ENCODE peak calls at places on chromosome 12, in four cellular contexts. K is HepG2, G is K562, Y is GM12878. W is an unnamed sample.

GRCh38 chr12:91109148-91109564 is 2.1 kb downstream of the LUM start:
- DNase-seq in Y (peak), G (peak), K (peak), W (peak)

GRCh38 chr12:67035121-67035520 is 234.0 kb upstream of the CAND1 start:
- DNase-seq in Y (no peak), K (no peak), G (no peak), W (peak)

GRCh38 chr12:6423267-6424007 is 21.3 kb upstream of the CD27 start:
- DNase-seq in G (peak), Y (no peak), K (peak), W (peak)

GRCh38 chr12:26646571-26646970 is 186.4 kb downstream of the ITPR2 start:
- DNase-seq in Y (no peak), K (no peak), G (no peak), W (no peak)

GRCh38 chr12:103887738-103888137 is 42.5 kb upstream of the HSP90B1 start:
- DNase-seq in G (no peak), K (no peak), Y (no peak), W (no peak)

GRCh38 chr12:25250744-25251730 is at the start of gene KRAS:
- DNase-seq in K (peak), Y (peak), G (peak), W (peak)

GRCh38 chr12:64332938-64333337 is 57.6 kb downstream of the C12orf56 start:
- DNase-seq in Y (no peak), K (no peak), G (no peak), W (no peak)

GRCh38 chr12:6872073-6873048 is 742 bp downstream of the SPSB2 start:
- DNase-seq in G (peak), K (peak), Y (peak), W (peak)

GRCh38 chr12:124497658-124498057 is 69.8 kb downstream of the NCOR2 start:
- DNase-seq in K (no peak), Y (no peak), G (no peak), W (no peak)

GRCh38 chr12:2959508-2960431 is 573 bp downstream of the TEAD4 start:
- DNase-seq in Y (no peak), K (peak), G (peak), W (peak)

GRCh38 chr12:7108042-7108927 is 729 bp downstream of the C1RL start:
- DNase-seq in G (peak), Y (peak), K (peak), W (peak)

GRCh38 chr12:27732281-27732680 is 21.6 kb downstream of the MRPS35 start:
- DNase-seq in K (peak), Y (no peak), G (no peak), W (peak)

GRCh38 chr12:60394680-60395079 is 798.9 kb downstream of the SLC16A7 start:
- DNase-seq in Y (no peak), K (no peak), G (no peak), W (no peak)

GRCh38 chr12:62671321-62671720 is 204.7 kb downstream of the MON2 start:
- DNase-seq in K (no peak), G (no peak), Y (no peak), W (no peak)

GRCh38 chr12:561908-562593 is 101.2 kb downstream of the NINJ2 start:
- DNase-seq in Y (no peak), G (peak), K (no peak), W (no peak)

GRCh38 chr12:130183585-130184370 is 21.5 kb downstream of the FZD10 start:
- DNase-seq in K (no peak), G (no peak), Y (no peak), W (no peak)

GRCh38 chr12:89648211-89648930 is 60.3 kb downstream of the ATP2B1 start:
- DNase-seq in G (peak), K (peak), Y (no peak), W (peak)

GRCh38 chr12:7078163-7078562 is 14.1 kb downstream of the C1R start:
- DNase-seq in Y (no peak), G (no peak), K (no peak), W (no peak)

GRCh38 chr12:18165422-18165871 is 75.5 kb upstream of the RERGL start:
- DNase-seq in Y (peak), K (no peak), G (no peak), W (no peak)

GRCh38 chr12:113891167-113891692 is 74.9 kb downstream of the RBM19 start:
- DNase-seq in Y (no peak), G (no peak), K (no peak), W (no peak)

GRCh38 chr12:85350356-85350755 is 70.3 kb downstream of the ALX1 start:
- DNase-seq in Y (no peak), G (no peak), K (no peak), W (no peak)

GRCh38 chr12:12561305-12562015 is 1.2 kb downstream of the DUSP16 start:
- DNase-seq in K (peak), Y (no peak), G (no peak), W (peak)

GRCh38 chr12:41919526-41920305 is 225.0 kb downstream of the GXYLT1 start:
- DNase-seq in K (no peak), G (no peak), Y (no peak), W (no peak)

GRCh38 chr12:113740699-113741098 is 225.4 kb downstream of the RBM19 start:
- DNase-seq in G (peak), Y (no peak), K (no peak), W (no peak)

GRCh38 chr12:72271741-72272661 is at the start of gene TRHDE:
- DNase-seq in Y (no peak), K (no peak), G (no peak), W (peak)

GRCh38 chr12:29314421-29314820 is 66.6 kb downstream of the ERGIC2 start:
- DNase-seq in Y (no peak), K (no peak), G (no peak), W (no peak)

GRCh38 chr12:67663121-67663520 is 14.6 kb downstream of the DYRK2 start:
- DNase-seq in G (no peak), Y (no peak), K (no peak), W (no peak)

GRCh38 chr12:19547258-19547657 is 108.0 kb downstream of the AEBP2 start:
- DNase-seq in K (no peak), G (no peak), Y (no peak), W (no peak)

GRCh38 chr12:102816816-102817434 is 100.1 kb downstream of the PAH start:
- DNase-seq in G (peak), Y (no peak), K (peak), W (no peak)

GRCh38 chr12:50351120-50352043 is 45.0 kb downstream of the FAM186A start:
- DNase-seq in G (peak), Y (no peak), K (peak), W (no peak)

GRCh38 chr12:52074006-52074405 is 4.2 kb downstream of the ATG101 start:
- DNase-seq in G (no peak), K (no peak), Y (peak), W (no peak)

GRCh38 chr12:131091976-131092691 is 138.4 kb downstream of the ADGRD1 start:
- DNase-seq in Y (peak), K (no peak), G (no peak), W (peak)

GRCh38 chr12:68310370-68310769 is 21.8 kb downstream of the MDM1 start:
- DNase-seq in K (no peak), Y (no peak), G (no peak), W (no peak)

GRCh38 chr12:1947081-1947480 is 28.6 kb upstream of the CACNA2D4 start:
- DNase-seq in K (no peak), G (no peak), Y (no peak), W (no peak)

GRCh38 chr12:125185740-125186470 is 120.7 kb downstream of the AACS start:
- DNase-seq in G (peak), Y (no peak), K (peak), W (peak)

GRCh38 chr12:89085421-89085820 is 266.9 kb downstream of the DUSP6 start:
- DNase-seq in G (no peak), Y (no peak), K (no peak), W (no peak)

GRCh38 chr12:85664429-85664828 is 171.8 kb downstream of the RASSF9 start:
- DNase-seq in K (no peak), Y (no peak), G (no peak), W (no peak)

GRCh38 chr12:2998789-2999264 is 39.6 kb downstream of the TEAD4 start:
- DNase-seq in G (peak), K (no peak), Y (no peak), W (peak)

GRCh38 chr12:10861366-10861765 is 12.1 kb upstream of the PRR4 start:
- DNase-seq in Y (no peak), K (no peak), G (no peak), W (no peak)
- TF ChIP-seq SP1 in Y (no peak), K (no peak), G (no peak), W (no peak)

GRCh38 chr12:93714382-93714781 is 37.2 kb downstream of the CRADD start:
- DNase-seq in Y (no peak), K (no peak), G (no peak), W (no peak)
- TF ChIP-seq CREM in Y (no peak), K (no peak), G (no peak), W (no peak)

GRCh38 chr12:57031228-57031670 is 14.9 kb upstream of the TAC3 start:
- DNase-seq in Y (no peak), K (peak), G (no peak), W (no peak)

GRCh38 chr12:57033428-57033827 is 16.5 kb downstream of the MYO1A start:
- DNase-seq in Y (no peak), K (no peak), G (no peak), W (no peak)

GRCh38 chr12:57027011-57027804 is 10.9 kb upstream of the TAC3 start:
- DNase-seq in G (peak), Y (no peak), K (no peak), W (no peak)

GRCh38 chr12:57027805-57028153 is 11.4 kb upstream of the TAC3 start:
- DNase-seq in K (no peak), G (peak), Y (no peak), W (no peak)

DNA sequence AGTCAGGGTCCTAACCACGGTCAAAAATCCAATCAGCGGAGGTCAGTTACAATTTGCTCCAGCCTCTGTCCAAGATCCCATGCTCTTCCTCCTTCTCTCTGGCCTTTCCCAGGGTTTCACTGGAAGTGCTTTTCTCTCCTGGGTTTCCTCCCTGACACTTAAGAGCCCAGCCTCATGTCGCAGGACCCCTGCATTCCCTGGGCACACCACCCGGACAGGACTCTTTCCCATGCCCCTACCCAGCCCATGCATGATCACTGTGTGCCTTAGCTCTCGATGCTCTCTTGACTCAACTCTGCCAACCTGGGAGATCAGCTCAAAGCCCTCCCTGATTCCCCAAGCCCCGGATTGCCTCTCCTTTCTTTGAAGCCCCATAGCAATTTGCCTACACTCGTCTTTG is 15.5 kb upstream of the TAC3 start:
- DNase-seq in K (no peak), Y (no peak), G (no peak), W (no peak)
- TF ChIP-seq SP1 in K (no peak), Y (no peak), G (no peak), W (no peak)

DNA sequence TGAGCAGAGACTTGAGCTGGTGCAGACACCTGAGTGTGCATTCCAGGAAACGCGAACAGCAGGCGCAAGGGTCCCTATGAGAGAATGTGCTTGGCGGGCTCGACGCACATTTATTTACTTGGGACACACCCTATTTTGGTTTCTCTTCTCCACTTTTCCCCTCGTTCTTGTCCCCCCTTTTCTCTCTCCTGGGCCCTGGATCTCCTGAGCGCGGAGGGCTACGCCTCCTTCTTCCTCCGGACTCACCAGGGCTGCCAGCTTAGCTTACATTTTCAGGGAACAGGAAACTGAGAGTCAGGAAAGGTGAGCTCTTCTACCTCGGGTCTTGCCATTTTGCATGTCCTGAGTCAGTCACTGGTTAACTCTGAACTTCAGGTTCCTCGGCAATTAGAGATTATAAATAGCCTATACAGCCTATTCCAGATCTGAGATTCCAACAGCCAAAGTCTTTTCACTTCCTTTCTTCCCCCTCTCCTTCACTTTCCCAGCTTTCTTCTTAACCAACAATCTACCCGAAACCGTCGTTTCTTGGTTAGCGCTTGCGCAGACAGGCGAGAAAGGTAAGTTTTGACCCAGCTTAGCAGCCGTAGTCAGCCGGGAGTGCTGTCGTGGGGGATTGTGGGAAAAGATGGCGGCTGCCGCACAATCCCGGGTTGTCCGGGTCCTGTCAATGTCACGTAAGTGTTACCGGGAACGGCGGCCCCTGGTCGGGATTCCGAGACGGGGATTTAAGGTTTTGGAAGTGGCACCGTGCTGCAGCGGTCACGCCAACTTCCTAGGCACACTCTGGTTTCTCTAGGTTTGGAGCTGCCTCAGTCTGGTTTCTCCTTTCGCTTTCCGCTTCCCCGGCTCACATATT is at the start of the genes AKAP3 and NDUFA9:
- DNase-seq in K (peak), Y (peak), G (peak), W (peak)
- TF ChIP-seq CREM in K (peak), Y (peak), G (peak), W (peak)

DNA sequence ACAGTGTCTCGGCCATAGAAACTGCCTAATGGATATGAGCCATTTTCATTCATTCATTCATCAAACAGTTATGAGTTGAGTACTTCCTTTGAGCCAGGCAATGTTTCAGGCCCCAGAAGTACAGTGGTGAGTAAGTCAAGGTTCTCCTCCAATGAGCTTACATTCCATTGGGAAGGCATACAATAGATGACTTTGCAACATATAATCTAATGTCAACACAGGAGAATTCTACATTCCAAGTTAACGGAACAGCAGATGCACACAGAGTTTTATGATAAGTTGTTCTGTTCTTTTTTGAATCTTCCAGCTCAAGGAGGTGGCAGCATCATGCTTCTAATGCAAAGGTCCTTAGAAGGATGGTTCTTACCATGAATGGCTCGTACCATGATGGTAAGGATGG is 3.2 kb upstream of the RFC5 start:
- DNase-seq in K (no peak), Y (no peak), G (no peak), W (no peak)
- TF ChIP-seq SP1 in K (no peak), Y (no peak), G (no peak), W (no peak)

GRCh38 chr12:11500222-11500860 is 105.0 kb upstream of the PRB2 start:
- DNase-seq in G (peak), K (peak), Y (no peak), W (peak)
- TF ChIP-seq CREM in G (peak), K (no peak), Y (no peak), W (peak)

GRCh38 chr12:54968181-54968730 is 16.3 kb downstream of the TESPA1 start:
- DNase-seq in Y (no peak), G (no peak), K (no peak), W (no peak)

GRCh38 chr12:54970741-54971140 is 13.8 kb downstream of the TESPA1 start:
- DNase-seq in K (no peak), G (no peak), Y (no peak), W (no peak)

DNA sequence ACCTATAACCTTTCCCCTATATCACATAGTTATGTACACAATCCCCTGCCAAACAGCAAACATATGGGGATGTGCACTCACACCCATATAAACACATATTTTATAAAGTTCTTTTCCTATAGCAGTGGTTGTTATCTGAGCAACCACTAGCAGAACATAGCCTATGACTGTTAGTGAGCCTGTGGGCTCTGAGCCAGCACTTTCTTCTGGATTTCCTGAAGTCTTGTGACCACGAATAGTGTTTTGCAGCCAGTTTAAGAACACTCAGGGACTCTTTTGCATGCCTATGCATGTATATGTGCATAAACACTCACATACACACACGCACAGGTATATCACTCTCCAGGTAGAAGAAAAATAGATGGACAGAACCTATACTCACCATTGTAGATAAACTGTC is 17.1 kb downstream of the TESPA1 start:
- DNase-seq in K (no peak), G (no peak), Y (no peak), W (no peak)
- TF ChIP-seq SP1 in K (no peak), G (no peak), Y (no peak), W (no peak)

GRCh38 chr12:15154108-15154507 is 67.1 kb downstream of the RERG start:
- DNase-seq in G (no peak), Y (no peak), K (no peak), W (no peak)

GRCh38 chr12:15152456-15152855 is 68.8 kb downstream of the RERG start:
- DNase-seq in Y (no peak), G (no peak), K (no peak), W (no peak)

GRCh38 chr12:15155271-15155670 is 65.9 kb downstream of the RERG start:
- DNase-seq in Y (no peak), K (no peak), G (no peak), W (no peak)

GRCh38 chr12:15152864-15153263 is 68.4 kb downstream of the RERG start:
- DNase-seq in K (no peak), G (no peak), Y (no peak), W (no peak)

DNA sequence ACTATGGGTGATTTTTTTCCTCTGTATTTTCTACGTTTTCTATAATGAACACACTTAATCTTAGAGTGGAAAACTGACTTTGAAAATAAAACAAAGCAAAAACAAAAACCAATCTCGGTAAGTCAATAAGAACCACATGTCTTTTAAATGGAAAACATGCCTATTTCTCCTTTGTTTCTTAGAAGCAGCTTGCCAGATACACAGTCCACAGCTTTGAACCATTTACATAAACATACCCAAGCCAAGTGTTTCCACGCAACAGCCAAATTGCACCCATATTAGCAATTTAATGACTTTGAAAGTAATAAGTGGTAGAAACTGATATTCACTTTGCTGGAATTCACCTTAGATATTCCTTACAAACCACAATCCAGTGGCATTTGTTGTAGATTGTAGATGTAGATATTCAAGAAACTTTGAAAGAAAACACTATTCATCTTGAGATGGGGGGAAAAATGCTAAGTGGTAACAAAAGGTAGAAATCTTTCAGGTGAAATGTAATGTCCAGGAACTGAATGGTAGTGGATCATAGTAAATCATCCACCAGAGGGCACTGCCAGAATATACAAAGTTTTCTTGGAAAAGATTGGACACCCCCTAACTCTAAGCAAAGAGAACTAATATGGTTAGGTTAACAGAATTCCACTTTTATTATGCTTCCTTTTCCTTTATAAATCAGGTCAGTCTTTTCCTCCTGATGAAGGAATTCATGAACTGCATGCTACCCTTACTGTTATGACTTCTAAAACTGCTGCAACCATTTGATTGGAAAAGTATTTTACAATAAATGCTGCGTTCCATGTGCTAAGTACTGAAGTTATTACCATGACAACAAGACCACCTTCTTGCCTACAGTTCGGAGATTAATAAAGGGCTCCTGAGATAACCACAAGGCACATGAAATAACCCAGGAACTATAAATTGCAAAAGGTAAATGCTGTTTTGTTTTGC is 69.8 kb downstream of the RERG start:
- DNase-seq in K (peak), Y (no peak), G (no peak), W (no peak)
- TF ChIP-seq CREM in K (no peak), Y (no peak), G (no peak), W (no peak)

DNA sequence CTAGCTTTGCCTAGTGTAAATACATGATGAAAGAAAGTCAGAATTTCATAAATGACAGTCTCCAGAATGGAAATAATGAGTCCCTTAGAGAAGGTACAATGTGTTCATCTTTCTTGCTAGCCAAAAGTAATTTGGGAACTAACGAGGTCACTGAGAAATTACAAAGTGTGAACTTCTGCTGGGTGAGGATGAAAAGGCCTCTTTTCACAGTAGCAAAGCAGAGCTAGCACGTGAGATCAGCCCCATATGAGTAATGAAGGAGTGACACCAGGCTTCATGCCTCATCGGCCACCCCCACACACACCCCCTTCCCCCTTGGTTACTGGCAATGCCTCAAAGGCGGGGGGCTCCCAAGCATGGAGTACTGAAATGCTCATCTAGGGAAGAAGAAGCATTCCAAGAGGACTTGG is 180.7 kb upstream of the EEA1 start:
- DNase-seq in Y (no peak), G (no peak), K (no peak), W (no peak)
- TF ChIP-seq SP1 in Y (no peak), G (no peak), K (no peak), W (no peak)